ENCODE peak calls at places on chromosome 13, in six cellular contexts. U, K, D, E, S and Q are unnamed samples.

GRCh38 chr13:42649761-42650289 is 75.9 kb downstream of the TNFSF11 start:
- DNase-seq in E (no peak), D (no peak), S (no peak), U (no peak), K (no peak), Q (no peak)

GRCh38 chr13:25281193-25281936 is 5.9 kb downstream of the MTMR6 start:
- DNase-seq in K (no peak), E (no peak), U (peak), S (no peak), D (no peak), Q (no peak)

GRCh38 chr13:76790519-76791289 is 95.5 kb downstream of the KCTD12 start:
- DNase-seq in D (no peak), E (no peak), K (peak), U (peak), S (no peak), Q (no peak)

GRCh38 chr13:30668305-30668704 is 50.6 kb downstream of the USPL1 start:
- DNase-seq in D (peak), U (no peak), S (no peak), E (no peak), K (no peak), Q (no peak)

GRCh38 chr13:51559916-51560315 is 24.3 kb upstream of the WDFY2 start:
- DNase-seq in S (no peak), D (no peak), E (no peak), U (no peak), K (no peak), Q (no peak)

GRCh38 chr13:27016871-27017270 is 154.7 kb downstream of the USP12 start:
- DNase-seq in S (no peak), U (no peak), K (no peak), E (no peak), D (no peak), Q (no peak)

GRCh38 chr13:43195112-43195511 is 171.7 kb downstream of the DNAJC15 start:
- DNase-seq in S (no peak), K (no peak), U (no peak), E (no peak), D (no peak), Q (no peak)

GRCh38 chr13:63864171-63864902 is 2448.7 kb upstream of the PCDH20 start:
- DNase-seq in S (no peak), U (no peak), K (peak), D (no peak), E (no peak), Q (no peak)

GRCh38 chr13:67740871-67741475 is 510.8 kb upstream of the PCDH9 start:
- DNase-seq in E (no peak), S (no peak), D (no peak), U (no peak), K (no peak), Q (no peak)

GRCh38 chr13:105587786-105588185 is 947.7 kb downstream of the EFNB2 start:
- DNase-seq in K (no peak), E (no peak), S (no peak), D (no peak), U (no peak), Q (no peak)

GRCh38 chr13:102606537-102607309 is 9.9 kb downstream of the TPP2 start:
- DNase-seq in E (no peak), K (no peak), D (no peak), U (no peak), S (no peak), Q (no peak)

GRCh38 chr13:40480012-40480914 is 186.2 kb downstream of the FOXO1 start:
- DNase-seq in E (no peak), S (peak), K (no peak), U (no peak), D (no peak), Q (no peak)

GRCh38 chr13:98798849-98799645 is 46.6 kb upstream of the SLC15A1 start:
- DNase-seq in D (no peak), K (peak), S (no peak), U (peak), E (no peak), Q (no peak)

GRCh38 chr13:51396352-51396751 is 56.5 kb downstream of the INTS6 start:
- DNase-seq in E (no peak), D (no peak), K (peak), U (no peak), S (no peak), Q (no peak)

GRCh38 chr13:31011193-31011860 is 78.9 kb downstream of the TEX26 start:
- DNase-seq in D (no peak), E (no peak), K (no peak), U (no peak), S (no peak), Q (no peak)

GRCh38 chr13:30673669-30674521 is 56.2 kb downstream of the USPL1 start:
- DNase-seq in D (peak), K (peak), S (peak), U (peak), E (peak), Q (peak)

GRCh38 chr13:48782429-48782840 is 128.7 kb downstream of the CYSLTR2 start:
- DNase-seq in U (no peak), K (no peak), D (no peak), S (no peak), E (no peak), Q (peak)

GRCh38 chr13:40389081-40389641 is 277.3 kb downstream of the FOXO1 start:
- DNase-seq in K (no peak), U (no peak), S (peak), E (no peak), D (no peak), Q (no peak)

GRCh38 chr13:113638806-113639205 is 19.2 kb downstream of the ATP4B start:
- DNase-seq in E (peak), K (no peak), D (no peak), S (no peak), U (no peak), Q (peak)

GRCh38 chr13:37934339-37935191 is 65.0 kb upstream of the TRPC4 start:
- DNase-seq in D (no peak), S (no peak), U (no peak), E (no peak), K (no peak), Q (no peak)

GRCh38 chr13:49481788-49482187 is 14.0 kb upstream of the PHF11 start:
- DNase-seq in E (no peak), K (no peak), S (no peak), D (no peak), U (no peak), Q (no peak)

GRCh38 chr13:44159633-44160279 is 213.9 kb upstream of the SERP2 start:
- DNase-seq in E (no peak), K (peak), U (peak), S (no peak), D (no peak), Q (no peak)

GRCh38 chr13:93284056-93284455 is 57.4 kb downstream of the GPC6 start:
- DNase-seq in U (no peak), S (no peak), K (no peak), E (no peak), D (no peak), Q (no peak)

GRCh38 chr13:49560270-49561063 is 24.9 kb downstream of the RCBTB1 start:
- DNase-seq in K (peak), D (peak), E (no peak), U (peak), S (no peak), Q (peak)

GRCh38 chr13:36142735-36143134 is 11.6 kb upstream of the DCLK1 start:
- DNase-seq in D (no peak), S (no peak), K (no peak), U (no peak), E (no peak), Q (no peak)